ENCODE peak calls at places on chromosome 21, in five cellular contexts. P is SK-N-SH, U is K562, M is HCT116, V is HepG2. F is an unnamed sample.

GRCh38 chr21:45612096-45613019 is 31.2 kb upstream of the PCBP3 start:
- DNase-seq in P (no peak), U (no peak), M (no peak), V (no peak), F (peak)

GRCh38 chr21:23960769-23961168 is 1646.5 kb downstream of the MRPL39 start:
- DNase-seq in P (no peak), U (no peak), M (no peak), V (no peak), F (no peak)

GRCh38 chr21:31798842-31799691 is 67.1 kb upstream of the SCAF4 start:
- DNase-seq in P (no peak), U (no peak), M (no peak), V (no peak), F (no peak)

GRCh38 chr21:43935711-43936110 is 70.7 kb downstream of the AGPAT3 start:
- DNase-seq in P (no peak), U (no peak), M (no peak), V (no peak), F (no peak)

GRCh38 chr21:35086357-35086756 is 37.3 kb upstream of the RUNX1 start:
- DNase-seq in P (no peak), U (no peak), M (no peak), V (no peak), F (peak)

GRCh38 chr21:18545908-18546307 is 142.3 kb upstream of the TMPRSS15 start:
- DNase-seq in P (no peak), U (no peak), M (no peak), V (no peak), F (no peak)

GRCh38 chr21:44568667-44569556 is 4.6 kb upstream of the KRTAP10-4 start:
- DNase-seq in P (no peak), U (peak), M (no peak), V (no peak), F (no peak)

GRCh38 chr21:45624356-45624854 is 19.1 kb upstream of the PCBP3 start:
- DNase-seq in P (no peak), U (no peak), M (no peak), V (no peak), F (no peak)

GRCh38 chr21:45635271-45636151 is 8.0 kb upstream of the PCBP3 start:
- DNase-seq in P (no peak), U (no peak), M (no peak), V (no peak), F (no peak)

GRCh38 chr21:43362928-43363314 is 64.0 kb downstream of the SIK1 start:
- DNase-seq in P (no peak), U (peak), M (no peak), V (no peak), F (no peak)

GRCh38 chr21:44199448-44199847 is 41.3 kb downstream of the ICOSLG start:
- DNase-seq in P (peak), U (no peak), M (no peak), V (no peak), F (no peak)

GRCh38 chr21:18174370-18174769 is 70.3 kb upstream of the CHODL start:
- DNase-seq in P (no peak), U (no peak), M (no peak), V (no peak), F (no peak)

GRCh38 chr21:44957047-44957831 is 17.4 kb downstream of the SLX9 start:
- DNase-seq in P (no peak), U (no peak), M (no peak), V (no peak), F (no peak)

GRCh38 chr21:33069994-33070811 is at the start of gene OLIG1:
- DNase-seq in P (peak), U (no peak), M (no peak), V (no peak), F (peak)
- TF ChIP-seq JUND in P (no peak), U (no peak), M (no peak), V (no peak), F (no peak)

GRCh38 chr21:41820384-41821080 is 53.7 kb upstream of the RIPK4 start:
- DNase-seq in P (no peak), U (no peak), M (no peak), V (no peak), F (no peak)

GRCh38 chr21:41819236-41819855 is 52.5 kb upstream of the RIPK4 start:
- DNase-seq in P (no peak), U (no peak), M (no peak), V (no peak), F (no peak)

GRCh38 chr21:41819856-41820281 is 53.0 kb upstream of the RIPK4 start:
- DNase-seq in P (no peak), U (no peak), M (no peak), V (no peak), F (no peak)

GRCh38 chr21:41821756-41822431 is 55.0 kb upstream of the RIPK4 start:
- DNase-seq in P (peak), U (no peak), M (no peak), V (no peak), F (no peak)

GRCh38 chr21:41821081-41821755 is 54.4 kb upstream of the RIPK4 start:
- DNase-seq in P (no peak), U (no peak), M (no peak), V (no peak), F (no peak)
- TF ChIP-seq JUND in P (no peak), U (no peak), M (no peak), V (no peak), F (no peak)

GRCh38 chr21:33023574-33024277 is 2.0 kb upstream of the OLIG2 start:
- DNase-seq in P (peak), U (no peak), M (no peak), V (no peak), F (no peak)
- TF ChIP-seq JUND in P (no peak), U (no peak), M (no peak), V (no peak), F (no peak)

GRCh38 chr21:14982336-14982735 is 82.5 kb downstream of the NRIP1 start:
- DNase-seq in P (no peak), U (no peak), M (no peak), V (no peak), F (no peak)

GRCh38 chr21:14975136-14975905 is 89.5 kb downstream of the NRIP1 start:
- DNase-seq in P (no peak), U (no peak), M (no peak), V (no peak), F (no peak)

GRCh38 chr21:14981246-14981645 is 83.6 kb downstream of the NRIP1 start:
- DNase-seq in P (no peak), U (no peak), M (no peak), V (no peak), F (no peak)

GRCh38 chr21:14979264-14979663 is 85.5 kb downstream of the NRIP1 start:
- DNase-seq in P (no peak), U (no peak), M (no peak), V (peak), F (no peak)

DNA sequence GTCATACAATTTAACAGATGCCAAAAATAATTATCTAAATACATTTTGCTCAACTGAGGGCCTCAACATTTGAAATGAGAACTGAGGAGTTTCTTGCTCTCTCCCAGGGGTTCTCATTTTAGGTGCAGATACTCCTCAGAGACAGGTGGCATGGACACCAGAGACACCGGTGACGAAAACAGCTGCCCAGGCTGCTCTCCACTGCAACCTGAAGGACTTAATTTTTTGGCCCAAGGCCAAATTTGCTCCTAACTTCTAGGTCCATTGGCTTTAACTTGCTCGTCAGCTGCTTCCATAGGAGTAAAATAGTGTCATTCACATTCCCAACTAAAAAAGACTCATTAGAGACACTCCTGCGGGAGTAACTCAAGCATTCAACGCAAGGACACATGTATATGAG is 87.0 kb downstream of the NRIP1 start:
- DNase-seq in P (no peak), U (peak), M (no peak), V (no peak), F (no peak)
- TF ChIP-seq JUND in P (no peak), U (no peak), M (no peak), V (no peak), F (no peak)

DNA sequence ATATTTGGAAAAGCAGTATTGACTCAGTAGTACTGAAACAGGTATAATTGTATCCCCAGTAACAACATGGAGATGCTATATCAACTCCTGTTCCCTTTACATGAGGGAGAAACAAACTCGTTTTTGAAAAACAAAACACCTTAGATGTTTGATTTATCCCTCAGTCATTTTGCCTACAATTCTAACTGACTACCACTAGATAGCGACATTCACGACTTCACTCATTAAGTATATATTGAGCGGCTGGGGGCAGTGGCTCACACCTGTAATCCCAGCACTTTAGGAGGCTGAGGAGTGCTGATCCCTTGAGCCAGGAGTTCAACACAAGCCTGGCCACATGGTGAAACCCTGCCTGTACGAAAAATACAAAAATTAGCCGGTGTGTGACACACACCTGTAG is 83.3 kb downstream of the CYYR1 start:
- DNase-seq in P (no peak), U (no peak), M (no peak), V (no peak), F (no peak)
- TF ChIP-seq JUND in P (no peak), U (no peak), M (no peak), V (no peak), F (no peak)

F was measured in T47D.